ENCODE peak calls at places on chromosome 15, in nine cellular contexts. One of them, this sample, is unnamed. For H3K4me1, the result is how much of the 10 kb centered on the place peaks cover.

GRCh38 chr15:71682051-71682450 is 128.3 kb upstream of the NR2E3 start:
- DNase-seq in testis: no peak
- DNase-seq in tibial nerve: no peak
- DNase-seq in breast epithelium: no peak
- DNase-seq in uterus: no peak
- DNase-seq in sigmoid colon: no peak
- DNase-seq in stomach: no peak
- DNase-seq in heart left ventricle: no peak
- DNase-seq in IMR-90: no peak
- DNase-seq in this sample: no peak

GRCh38 chr15:42549782-42550392 is 1.2 kb downstream of the HAUS2 start:
- DNase-seq in heart left ventricle: no peak
- DNase-seq in stomach: no peak
- DNase-seq in testis: no peak
- DNase-seq in breast epithelium: no peak
- DNase-seq in sigmoid colon: no peak
- DNase-seq in IMR-90: no peak
- DNase-seq in tibial nerve: no peak
- DNase-seq in uterus: no peak
- DNase-seq in this sample: no peak

GRCh38 chr15:69570997-69571396 is 118.4 kb downstream of the RPLP1 start:
- DNase-seq in stomach: no peak
- DNase-seq in breast epithelium: no peak
- DNase-seq in uterus: no peak
- DNase-seq in heart left ventricle: no peak
- DNase-seq in tibial nerve: no peak
- DNase-seq in testis: no peak
- DNase-seq in IMR-90: no peak
- DNase-seq in sigmoid colon: no peak
- DNase-seq in this sample: no peak

GRCh38 chr15:40055576-40056293 is 16.8 kb upstream of the SRP14 start:
- DNase-seq in sigmoid colon: peak
- DNase-seq in testis: no peak
- DNase-seq in heart left ventricle: peak
- DNase-seq in breast epithelium: peak
- DNase-seq in stomach: peak
- DNase-seq in tibial nerve: no peak
- DNase-seq in IMR-90: no peak
- DNase-seq in uterus: no peak
- DNase-seq in this sample: no peak

GRCh38 chr15:42182328-42182901 is 25.7 kb downstream of the VPS39 start:
- DNase-seq in sigmoid colon: no peak
- DNase-seq in heart left ventricle: no peak
- DNase-seq in uterus: no peak
- DNase-seq in testis: no peak
- DNase-seq in IMR-90: no peak
- DNase-seq in breast epithelium: no peak
- DNase-seq in tibial nerve: no peak
- DNase-seq in stomach: no peak
- DNase-seq in this sample: no peak

GRCh38 chr15:42674472-42674871 is 62.5 kb downstream of the CDAN1 start:
- DNase-seq in heart left ventricle: no peak
- DNase-seq in uterus: no peak
- DNase-seq in tibial nerve: no peak
- DNase-seq in stomach: no peak
- DNase-seq in testis: no peak
- DNase-seq in breast epithelium: no peak
- DNase-seq in sigmoid colon: no peak
- DNase-seq in IMR-90: no peak
- DNase-seq in this sample: no peak

GRCh38 chr15:41746802-41747201 is 27.5 kb upstream of the MAPKBP1 start:
- DNase-seq in heart left ventricle: no peak
- DNase-seq in uterus: no peak
- DNase-seq in stomach: no peak
- DNase-seq in testis: no peak
- DNase-seq in tibial nerve: no peak
- DNase-seq in sigmoid colon: no peak
- DNase-seq in IMR-90: peak
- DNase-seq in breast epithelium: no peak
- DNase-seq in this sample: no peak

GRCh38 chr15:101401286-101401685 is 88.2 kb downstream of the PCSK6 start:
- DNase-seq in testis: no peak
- DNase-seq in IMR-90: no peak
- DNase-seq in stomach: no peak
- DNase-seq in uterus: no peak
- DNase-seq in tibial nerve: no peak
- DNase-seq in sigmoid colon: no peak
- DNase-seq in breast epithelium: no peak
- DNase-seq in heart left ventricle: no peak
- DNase-seq in this sample: no peak

GRCh38 chr15:90459368-90459767 is 70.4 kb upstream of the CRTC3 start:
- DNase-seq in stomach: no peak
- DNase-seq in IMR-90: no peak
- DNase-seq in heart left ventricle: peak
- DNase-seq in sigmoid colon: no peak
- DNase-seq in uterus: no peak
- DNase-seq in tibial nerve: no peak
- DNase-seq in breast epithelium: no peak
- DNase-seq in testis: no peak
- DNase-seq in this sample: no peak

GRCh38 chr15:52438047-52438446 is 90.6 kb downstream of the MYO5A start:
- DNase-seq in sigmoid colon: no peak
- DNase-seq in heart left ventricle: peak
- DNase-seq in breast epithelium: no peak
- DNase-seq in uterus: no peak
- DNase-seq in tibial nerve: no peak
- DNase-seq in testis: no peak
- DNase-seq in stomach: no peak
- DNase-seq in IMR-90: peak
- DNase-seq in this sample: no peak

GRCh38 chr15:66253296-66253642 is 281 bp downstream of the MEGF11 start:
- DNase-seq in heart left ventricle: no peak
- DNase-seq in breast epithelium: no peak
- DNase-seq in sigmoid colon: no peak
- DNase-seq in tibial nerve: no peak
- DNase-seq in uterus: no peak
- DNase-seq in stomach: no peak
- DNase-seq in IMR-90: no peak
- DNase-seq in testis: no peak
- DNase-seq in this sample: no peak

GRCh38 chr15:101206173-101206572 is 45.7 kb downstream of the CHSY1 start:
- DNase-seq in sigmoid colon: no peak
- DNase-seq in breast epithelium: no peak
- DNase-seq in heart left ventricle: no peak
- DNase-seq in uterus: no peak
- DNase-seq in IMR-90: peak
- DNase-seq in tibial nerve: no peak
- DNase-seq in testis: no peak
- DNase-seq in stomach: no peak
- DNase-seq in this sample: no peak

GRCh38 chr15:51108933-51109550 is 14.3 kb upstream of the TNFAIP8L3 start:
- DNase-seq in tibial nerve: no peak
- DNase-seq in testis: peak
- DNase-seq in stomach: no peak
- DNase-seq in sigmoid colon: no peak
- DNase-seq in heart left ventricle: no peak
- DNase-seq in IMR-90: peak
- DNase-seq in breast epithelium: no peak
- DNase-seq in uterus: peak
- DNase-seq in this sample: no peak

GRCh38 chr15:40693904-40694705 is 869 bp upstream of the RAD51 start:
- DNase-seq in sigmoid colon: no peak
- DNase-seq in IMR-90: no peak
- DNase-seq in stomach: no peak
- DNase-seq in tibial nerve: no peak
- DNase-seq in breast epithelium: no peak
- DNase-seq in heart left ventricle: no peak
- DNase-seq in testis: peak
- DNase-seq in uterus: no peak
- DNase-seq in this sample: no peak

GRCh38 chr15:80308002-80308401 is 56.0 kb upstream of the CTXND1 start:
- DNase-seq in sigmoid colon: no peak
- DNase-seq in uterus: no peak
- DNase-seq in IMR-90: no peak
- DNase-seq in heart left ventricle: no peak
- DNase-seq in testis: no peak
- DNase-seq in tibial nerve: no peak
- DNase-seq in stomach: no peak
- DNase-seq in breast epithelium: no peak
- DNase-seq in this sample: no peak

GRCh38 chr15:95261546-95261945 is 1030.2 kb downstream of the MCTP2 start:
- DNase-seq in testis: no peak
- DNase-seq in IMR-90: no peak
- DNase-seq in uterus: no peak
- DNase-seq in sigmoid colon: no peak
- DNase-seq in tibial nerve: no peak
- DNase-seq in heart left ventricle: no peak
- DNase-seq in breast epithelium: no peak
- DNase-seq in stomach: no peak
- DNase-seq in this sample: no peak

GRCh38 chr15:95263751-95264150 is 1032.4 kb downstream of the MCTP2 start:
- DNase-seq in heart left ventricle: no peak
- DNase-seq in sigmoid colon: no peak
- DNase-seq in testis: no peak
- DNase-seq in stomach: no peak
- DNase-seq in tibial nerve: no peak
- DNase-seq in uterus: no peak
- DNase-seq in IMR-90: no peak
- DNase-seq in breast epithelium: no peak
- DNase-seq in this sample: no peak

GRCh38 chr15:95260856-95261255 is 1029.5 kb downstream of the MCTP2 start:
- DNase-seq in heart left ventricle: no peak
- DNase-seq in testis: no peak
- DNase-seq in stomach: no peak
- DNase-seq in tibial nerve: no peak
- DNase-seq in breast epithelium: no peak
- DNase-seq in uterus: no peak
- DNase-seq in sigmoid colon: no peak
- DNase-seq in IMR-90: no peak
- DNase-seq in this sample: no peak

GRCh38 chr15:95265419-95265997 is 1034.1 kb downstream of the MCTP2 start:
- DNase-seq in uterus: no peak
- DNase-seq in tibial nerve: no peak
- DNase-seq in IMR-90: no peak
- DNase-seq in heart left ventricle: no peak
- DNase-seq in breast epithelium: no peak
- DNase-seq in stomach: no peak
- DNase-seq in testis: no peak
- DNase-seq in sigmoid colon: no peak
- DNase-seq in this sample: no peak

GRCh38 chr15:95262866-95263564 is 1031.7 kb downstream of the MCTP2 start:
- DNase-seq in sigmoid colon: no peak
- DNase-seq in stomach: no peak
- DNase-seq in heart left ventricle: no peak
- DNase-seq in tibial nerve: no peak
- DNase-seq in uterus: no peak
- DNase-seq in breast epithelium: no peak
- DNase-seq in IMR-90: peak
- DNase-seq in testis: no peak
- DNase-seq in this sample: no peak
- H3K4me1 ChIP-seq in sigmoid colon: under half
- H3K4me1 ChIP-seq in stomach: under half
- H3K4me1 ChIP-seq in heart left ventricle: under half
- H3K4me1 ChIP-seq in tibial nerve: under half
- H3K4me1 ChIP-seq in uterus: under half
- H3K4me1 ChIP-seq in breast epithelium: under half
- H3K4me1 ChIP-seq in IMR-90: under half
- H3K4me1 ChIP-seq in testis: under half
- H3K4me1 ChIP-seq in this sample: under half

DNA sequence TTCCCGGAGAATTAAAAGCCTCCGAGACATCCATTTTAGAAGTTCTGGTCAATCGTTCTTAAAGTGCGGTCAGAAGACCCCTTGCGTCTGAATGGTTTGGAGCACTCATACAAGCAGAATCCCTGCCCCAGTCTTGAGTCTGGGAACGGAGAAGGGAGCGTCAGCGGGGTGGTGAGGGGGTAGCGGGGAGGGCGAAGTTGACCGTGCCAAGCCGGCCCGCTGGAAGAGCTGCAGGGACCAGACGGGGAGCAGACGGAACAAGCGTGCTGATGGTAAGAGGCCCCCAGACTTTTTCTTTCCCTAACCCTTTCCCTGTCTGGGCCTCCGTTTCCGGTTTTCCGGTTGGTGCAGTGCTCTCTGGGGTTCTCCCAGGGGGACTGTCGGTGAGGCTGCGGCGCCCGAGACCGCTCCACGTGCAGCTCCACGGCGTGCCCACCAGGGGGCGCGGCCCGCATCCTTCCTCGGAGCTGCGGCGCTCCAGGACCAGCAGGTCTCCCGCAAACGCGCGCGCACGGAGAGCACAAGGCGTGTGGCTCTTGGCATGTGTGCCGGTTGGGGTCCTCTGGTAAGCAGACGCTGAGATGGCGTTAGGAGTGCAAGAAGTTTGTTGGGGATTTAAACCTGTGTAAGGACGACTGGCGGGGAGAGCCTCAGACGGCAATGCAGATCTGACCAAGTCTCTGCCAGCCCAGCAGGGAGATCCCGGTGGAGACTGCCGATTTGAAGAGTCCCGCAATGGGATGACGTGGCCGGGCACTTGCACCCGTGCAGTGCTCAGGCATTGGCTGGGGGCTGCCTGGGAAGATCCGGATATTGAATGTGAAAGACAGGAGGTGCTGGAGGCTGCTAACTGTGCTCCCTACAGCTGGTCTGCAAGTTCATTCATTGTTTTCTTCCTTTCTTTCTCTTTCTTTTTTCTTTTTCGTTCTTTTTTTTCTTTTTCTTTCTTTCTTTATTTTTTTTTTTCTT is 19.2 kb upstream of the CORO2B start:
- DNase-seq in tibial nerve: peak
- DNase-seq in IMR-90: peak
- DNase-seq in sigmoid colon: peak
- DNase-seq in heart left ventricle: peak
- DNase-seq in uterus: peak
- DNase-seq in breast epithelium: peak
- DNase-seq in testis: peak
- DNase-seq in stomach: peak
- DNase-seq in this sample: peak
- H3K4me3 ChIP-seq in tibial nerve: peak
- H3K4me3 ChIP-seq in IMR-90: peak
- H3K4me3 ChIP-seq in sigmoid colon: peak
- H3K4me3 ChIP-seq in heart left ventricle: no peak
- H3K4me3 ChIP-seq in uterus: peak
- H3K4me3 ChIP-seq in breast epithelium: peak
- H3K4me3 ChIP-seq in testis: peak
- H3K4me3 ChIP-seq in stomach: peak
- H3K4me3 ChIP-seq in this sample: peak

GRCh38 chr15:45166792-45167630 is 20.8 kb downstream of the SHF start:
- DNase-seq in IMR-90: peak
- DNase-seq in sigmoid colon: peak
- DNase-seq in breast epithelium: peak
- DNase-seq in testis: peak
- DNase-seq in stomach: peak
- DNase-seq in uterus: peak
- DNase-seq in tibial nerve: peak
- DNase-seq in heart left ventricle: peak
- DNase-seq in this sample: peak
- TF ChIP-seq POLR2A in IMR-90: peak
- TF ChIP-seq POLR2A in sigmoid colon: peak
- TF ChIP-seq POLR2A in breast epithelium: peak
- TF ChIP-seq POLR2A in testis: no peak
- TF ChIP-seq POLR2A in stomach: no peak
- TF ChIP-seq POLR2A in uterus: no peak
- TF ChIP-seq POLR2A in tibial nerve: peak
- TF ChIP-seq POLR2A in heart left ventricle: no peak
- TF ChIP-seq POLR2A in this sample: peak

GRCh38 chr15:74798388-74799254 is 14.0 kb upstream of the LMAN1L start:
- DNase-seq in stomach: peak
- DNase-seq in heart left ventricle: no peak
- DNase-seq in tibial nerve: no peak
- DNase-seq in uterus: no peak
- DNase-seq in breast epithelium: no peak
- DNase-seq in sigmoid colon: peak
- DNase-seq in testis: no peak
- DNase-seq in IMR-90: no peak
- DNase-seq in this sample: no peak
- H3K4me1 ChIP-seq in stomach: half or more
- H3K4me1 ChIP-seq in heart left ventricle: under half
- H3K4me1 ChIP-seq in tibial nerve: under half
- H3K4me1 ChIP-seq in uterus: under half
- H3K4me1 ChIP-seq in breast epithelium: under half
- H3K4me1 ChIP-seq in sigmoid colon: under half
- H3K4me1 ChIP-seq in testis: under half
- H3K4me1 ChIP-seq in IMR-90: under half
- H3K4me1 ChIP-seq in this sample: under half